ENCODE peak calls at places on chromosomes 5 and 9, in eight cellular contexts. One of them, this sample, is unnamed.

GRCh38 chr9:127869310-127870152 is 7.9 kb downstream of the AK1 start:
- DNase-seq in Caco-2: peak; percentile 88
- DNase-seq in stimulated activated CD8-positive, alpha-beta memory T cell treated with anti-CD3 and anti-CD28 coated beads, Interleukin-2, amount 100 ng/mL, for 48 hours: peak; percentile 81
- DNase-seq in left ventricle myocardium superior: peak; percentile 91
- DNase-seq in omental fat pad: peak; percentile 78
- DNase-seq in RWPE1: peak; percentile 95
- DNase-seq in endodermal cell: peak; percentile 98
- DNase-seq in nucleus accumbens: peak; percentile 39
- DNase-seq in this sample: peak; percentile 59

GRCh38 chr9:36450110-36450732 is 50.2 kb upstream of the RNF38 start:
- DNase-seq in endodermal cell: no peak
- DNase-seq in nucleus accumbens: no peak
- DNase-seq in Caco-2: peak; percentile 37
- DNase-seq in left ventricle myocardium superior: no peak
- DNase-seq in omental fat pad: no peak
- DNase-seq in stimulated activated CD8-positive, alpha-beta memory T cell treated with anti-CD3 and anti-CD28 coated beads, Interleukin-2, amount 100 ng/mL, for 48 hours: no peak
- DNase-seq in RWPE1: peak; percentile 48
- DNase-seq in this sample: peak; percentile 29

GRCh38 chr9:127161081-127161621 is 38.7 kb upstream of the ANGPTL2 start:
- DNase-seq in omental fat pad: no peak
- DNase-seq in left ventricle myocardium superior: no peak
- DNase-seq in endodermal cell: peak; percentile 35
- DNase-seq in stimulated activated CD8-positive, alpha-beta memory T cell treated with anti-CD3 and anti-CD28 coated beads, Interleukin-2, amount 100 ng/mL, for 48 hours: no peak
- DNase-seq in Caco-2: peak; percentile 23
- DNase-seq in RWPE1: no peak
- DNase-seq in nucleus accumbens: no peak
- DNase-seq in this sample: no peak

GRCh38 chr5:80884851-80885697 is 75.1 kb upstream of the RASGRF2 start:
- DNase-seq in omental fat pad: no peak
- DNase-seq in left ventricle myocardium superior: no peak
- DNase-seq in stimulated activated CD8-positive, alpha-beta memory T cell treated with anti-CD3 and anti-CD28 coated beads, Interleukin-2, amount 100 ng/mL, for 48 hours: no peak
- DNase-seq in nucleus accumbens: no peak
- DNase-seq in RWPE1: no peak
- DNase-seq in Caco-2: no peak
- DNase-seq in endodermal cell: no peak
- DNase-seq in this sample: peak; percentile 38

GRCh38 chr5:61525573-61526142 is 193.6 kb downstream of the ZSWIM6 start:
- DNase-seq in omental fat pad: no peak
- DNase-seq in nucleus accumbens: no peak
- DNase-seq in stimulated activated CD8-positive, alpha-beta memory T cell treated with anti-CD3 and anti-CD28 coated beads, Interleukin-2, amount 100 ng/mL, for 48 hours: no peak
- DNase-seq in RWPE1: peak; percentile 9
- DNase-seq in Caco-2: peak; percentile 67
- DNase-seq in endodermal cell: no peak
- DNase-seq in left ventricle myocardium superior: no peak
- DNase-seq in this sample: peak; percentile 95

GRCh38 chr9:118578467-118578866 is 790.8 kb downstream of the BRINP1 start:
- DNase-seq in stimulated activated CD8-positive, alpha-beta memory T cell treated with anti-CD3 and anti-CD28 coated beads, Interleukin-2, amount 100 ng/mL, for 48 hours: no peak
- DNase-seq in omental fat pad: no peak
- DNase-seq in endodermal cell: no peak
- DNase-seq in Caco-2: no peak
- DNase-seq in left ventricle myocardium superior: no peak
- DNase-seq in nucleus accumbens: no peak
- DNase-seq in RWPE1: peak; percentile 31
- DNase-seq in this sample: no peak

GRCh38 chr5:122323132-122323548 is 11.1 kb downstream of the SNCAIP start:
- DNase-seq in Caco-2: no peak
- DNase-seq in stimulated activated CD8-positive, alpha-beta memory T cell treated with anti-CD3 and anti-CD28 coated beads, Interleukin-2, amount 100 ng/mL, for 48 hours: no peak
- DNase-seq in omental fat pad: no peak
- DNase-seq in RWPE1: no peak
- DNase-seq in nucleus accumbens: no peak
- DNase-seq in left ventricle myocardium superior: no peak
- DNase-seq in endodermal cell: no peak
- DNase-seq in this sample: no peak

GRCh38 chr5:66454186-66455078 is 141.8 kb upstream of the MAST4 start:
- DNase-seq in nucleus accumbens: no peak
- DNase-seq in RWPE1: no peak
- DNase-seq in endodermal cell: no peak
- DNase-seq in stimulated activated CD8-positive, alpha-beta memory T cell treated with anti-CD3 and anti-CD28 coated beads, Interleukin-2, amount 100 ng/mL, for 48 hours: no peak
- DNase-seq in Caco-2: no peak
- DNase-seq in omental fat pad: no peak
- DNase-seq in left ventricle myocardium superior: no peak
- DNase-seq in this sample: no peak

GRCh38 chr9:116377179-116377790 is 223.7 kb downstream of the PAPPA start:
- DNase-seq in left ventricle myocardium superior: no peak
- DNase-seq in Caco-2: no peak
- DNase-seq in RWPE1: peak; percentile 72
- DNase-seq in nucleus accumbens: no peak
- DNase-seq in omental fat pad: no peak
- DNase-seq in stimulated activated CD8-positive, alpha-beta memory T cell treated with anti-CD3 and anti-CD28 coated beads, Interleukin-2, amount 100 ng/mL, for 48 hours: no peak
- DNase-seq in endodermal cell: no peak
- DNase-seq in this sample: no peak

GRCh38 chr9:16705121-16705604 is 165.3 kb downstream of the BNC2 start:
- DNase-seq in omental fat pad: peak; percentile 52
- DNase-seq in RWPE1: peak; percentile 53
- DNase-seq in Caco-2: no peak
- DNase-seq in nucleus accumbens: no peak
- DNase-seq in left ventricle myocardium superior: peak; percentile 81
- DNase-seq in stimulated activated CD8-positive, alpha-beta memory T cell treated with anti-CD3 and anti-CD28 coated beads, Interleukin-2, amount 100 ng/mL, for 48 hours: no peak
- DNase-seq in endodermal cell: peak; percentile 90
- DNase-seq in this sample: peak; percentile 76

GRCh38 chr9:70045452-70045851 is 1.8 kb downstream of the MAMDC2 start:
- DNase-seq in Caco-2: no peak
- DNase-seq in RWPE1: no peak
- DNase-seq in nucleus accumbens: no peak
- DNase-seq in stimulated activated CD8-positive, alpha-beta memory T cell treated with anti-CD3 and anti-CD28 coated beads, Interleukin-2, amount 100 ng/mL, for 48 hours: no peak
- DNase-seq in left ventricle myocardium superior: no peak
- DNase-seq in endodermal cell: no peak
- DNase-seq in omental fat pad: no peak
- DNase-seq in this sample: no peak

GRCh38 chr5:76782444-76782843 is 36.4 kb upstream of the F2RL1 start:
- DNase-seq in Caco-2: no peak
- DNase-seq in stimulated activated CD8-positive, alpha-beta memory T cell treated with anti-CD3 and anti-CD28 coated beads, Interleukin-2, amount 100 ng/mL, for 48 hours: no peak
- DNase-seq in nucleus accumbens: no peak
- DNase-seq in omental fat pad: no peak
- DNase-seq in endodermal cell: no peak
- DNase-seq in left ventricle myocardium superior: no peak
- DNase-seq in RWPE1: no peak
- DNase-seq in this sample: no peak

GRCh38 chr5:146026307-146027010 is 78.9 kb downstream of the PLAC8L1 start:
- DNase-seq in left ventricle myocardium superior: no peak
- DNase-seq in nucleus accumbens: no peak
- DNase-seq in omental fat pad: no peak
- DNase-seq in RWPE1: no peak
- DNase-seq in endodermal cell: peak; percentile 73
- DNase-seq in Caco-2: no peak
- DNase-seq in stimulated activated CD8-positive, alpha-beta memory T cell treated with anti-CD3 and anti-CD28 coated beads, Interleukin-2, amount 100 ng/mL, for 48 hours: no peak
- DNase-seq in this sample: no peak

GRCh38 chr5:88390007-88390385 is 121.4 kb upstream of the TMEM161B start:
- DNase-seq in RWPE1: no peak
- DNase-seq in endodermal cell: no peak
- DNase-seq in nucleus accumbens: no peak
- DNase-seq in omental fat pad: no peak
- DNase-seq in left ventricle myocardium superior: no peak
- DNase-seq in Caco-2: no peak
- DNase-seq in stimulated activated CD8-positive, alpha-beta memory T cell treated with anti-CD3 and anti-CD28 coated beads, Interleukin-2, amount 100 ng/mL, for 48 hours: no peak
- DNase-seq in this sample: no peak

GRCh38 chr5:14767942-14768837 is 103.4 kb downstream of the ANKH start:
- DNase-seq in endodermal cell: no peak
- DNase-seq in left ventricle myocardium superior: no peak
- DNase-seq in nucleus accumbens: no peak
- DNase-seq in RWPE1: no peak
- DNase-seq in omental fat pad: no peak
- DNase-seq in stimulated activated CD8-positive, alpha-beta memory T cell treated with anti-CD3 and anti-CD28 coated beads, Interleukin-2, amount 100 ng/mL, for 48 hours: no peak
- DNase-seq in Caco-2: no peak
- DNase-seq in this sample: peak; percentile 16

GRCh38 chr5:157366741-157367684 is 93.0 kb upstream of the NIPAL4 start:
- DNase-seq in omental fat pad: no peak
- DNase-seq in RWPE1: no peak
- DNase-seq in left ventricle myocardium superior: peak; percentile 33
- DNase-seq in nucleus accumbens: no peak
- DNase-seq in stimulated activated CD8-positive, alpha-beta memory T cell treated with anti-CD3 and anti-CD28 coated beads, Interleukin-2, amount 100 ng/mL, for 48 hours: no peak
- DNase-seq in endodermal cell: peak; percentile 82
- DNase-seq in Caco-2: no peak
- DNase-seq in this sample: peak; percentile 46

GRCh38 chr9:1042466-1042865 is 7.7 kb upstream of the DMRT2 start:
- DNase-seq in endodermal cell: peak; percentile 63
- DNase-seq in nucleus accumbens: no peak
- DNase-seq in RWPE1: no peak
- DNase-seq in omental fat pad: no peak
- DNase-seq in stimulated activated CD8-positive, alpha-beta memory T cell treated with anti-CD3 and anti-CD28 coated beads, Interleukin-2, amount 100 ng/mL, for 48 hours: no peak
- DNase-seq in left ventricle myocardium superior: peak; percentile 40
- DNase-seq in Caco-2: no peak
- DNase-seq in this sample: no peak

GRCh38 chr9:130423272-130423671 is 21.5 kb upstream of the ASS1 start:
- DNase-seq in RWPE1: no peak
- DNase-seq in Caco-2: no peak
- DNase-seq in omental fat pad: no peak
- DNase-seq in left ventricle myocardium superior: peak; percentile 89
- DNase-seq in stimulated activated CD8-positive, alpha-beta memory T cell treated with anti-CD3 and anti-CD28 coated beads, Interleukin-2, amount 100 ng/mL, for 48 hours: no peak
- DNase-seq in nucleus accumbens: no peak
- DNase-seq in endodermal cell: no peak
- DNase-seq in this sample: no peak

GRCh38 chr9:36924071-36924470 is 110.0 kb downstream of the PAX5 start:
- DNase-seq in Caco-2: no peak
- DNase-seq in left ventricle myocardium superior: no peak
- DNase-seq in nucleus accumbens: no peak
- DNase-seq in endodermal cell: peak; percentile 53
- DNase-seq in omental fat pad: no peak
- DNase-seq in stimulated activated CD8-positive, alpha-beta memory T cell treated with anti-CD3 and anti-CD28 coated beads, Interleukin-2, amount 100 ng/mL, for 48 hours: no peak
- DNase-seq in RWPE1: peak; percentile 96
- DNase-seq in this sample: peak; percentile 8

GRCh38 chr5:73201547-73202513 is 28.8 kb downstream of the TMEM174 start:
- DNase-seq in stimulated activated CD8-positive, alpha-beta memory T cell treated with anti-CD3 and anti-CD28 coated beads, Interleukin-2, amount 100 ng/mL, for 48 hours: peak; percentile 55
- DNase-seq in omental fat pad: peak; percentile 27
- DNase-seq in left ventricle myocardium superior: peak; percentile 73
- DNase-seq in endodermal cell: peak; percentile 100
- DNase-seq in nucleus accumbens: peak; percentile 26
- DNase-seq in RWPE1: peak; percentile 94
- DNase-seq in Caco-2: peak; percentile 87
- DNase-seq in this sample: peak; percentile 55

GRCh38 chr5:81601912-81602311 is 149.0 kb downstream of the SSBP2 start:
- DNase-seq in stimulated activated CD8-positive, alpha-beta memory T cell treated with anti-CD3 and anti-CD28 coated beads, Interleukin-2, amount 100 ng/mL, for 48 hours: no peak
- DNase-seq in Caco-2: no peak
- DNase-seq in omental fat pad: no peak
- DNase-seq in RWPE1: no peak
- DNase-seq in endodermal cell: no peak
- DNase-seq in left ventricle myocardium superior: no peak
- DNase-seq in nucleus accumbens: no peak
- DNase-seq in this sample: no peak

GRCh38 chr9:136531904-136532798 is 13.7 kb downstream of the NOTCH1 start:
- DNase-seq in omental fat pad: no peak
- DNase-seq in stimulated activated CD8-positive, alpha-beta memory T cell treated with anti-CD3 and anti-CD28 coated beads, Interleukin-2, amount 100 ng/mL, for 48 hours: no peak
- DNase-seq in Caco-2: no peak
- DNase-seq in left ventricle myocardium superior: no peak
- DNase-seq in RWPE1: no peak
- DNase-seq in endodermal cell: no peak
- DNase-seq in nucleus accumbens: no peak
- DNase-seq in this sample: no peak

GRCh38 chr9:91138760-91139159 is 223.0 kb downstream of the AUH start:
- DNase-seq in stimulated activated CD8-positive, alpha-beta memory T cell treated with anti-CD3 and anti-CD28 coated beads, Interleukin-2, amount 100 ng/mL, for 48 hours: no peak
- DNase-seq in Caco-2: no peak
- DNase-seq in RWPE1: peak; percentile 62
- DNase-seq in nucleus accumbens: no peak
- DNase-seq in left ventricle myocardium superior: no peak
- DNase-seq in endodermal cell: no peak
- DNase-seq in omental fat pad: no peak
- DNase-seq in this sample: no peak

GRCh38 chr5:60457256-60457655 is 242.7 kb downstream of the DEPDC1B start:
- DNase-seq in nucleus accumbens: no peak
- DNase-seq in stimulated activated CD8-positive, alpha-beta memory T cell treated with anti-CD3 and anti-CD28 coated beads, Interleukin-2, amount 100 ng/mL, for 48 hours: no peak
- DNase-seq in omental fat pad: no peak
- DNase-seq in Caco-2: no peak
- DNase-seq in endodermal cell: no peak
- DNase-seq in left ventricle myocardium superior: no peak
- DNase-seq in RWPE1: no peak
- DNase-seq in this sample: no peak

GRCh38 chr5:23977996-23978395 is 470.6 kb downstream of the PRDM9 start:
- DNase-seq in stimulated activated CD8-positive, alpha-beta memory T cell treated with anti-CD3 and anti-CD28 coated beads, Interleukin-2, amount 100 ng/mL, for 48 hours: peak; percentile 3
- DNase-seq in omental fat pad: no peak
- DNase-seq in Caco-2: no peak
- DNase-seq in nucleus accumbens: no peak
- DNase-seq in RWPE1: no peak
- DNase-seq in left ventricle myocardium superior: no peak
- DNase-seq in endodermal cell: peak; percentile 95
- DNase-seq in this sample: no peak

GRCh38 chr9:20558609-20559016 is 63.7 kb downstream of the MLLT3 start:
- DNase-seq in endodermal cell: no peak
- DNase-seq in omental fat pad: no peak
- DNase-seq in RWPE1: peak; percentile 79
- DNase-seq in Caco-2: no peak
- DNase-seq in nucleus accumbens: no peak
- DNase-seq in stimulated activated CD8-positive, alpha-beta memory T cell treated with anti-CD3 and anti-CD28 coated beads, Interleukin-2, amount 100 ng/mL, for 48 hours: peak; percentile 7
- DNase-seq in left ventricle myocardium superior: no peak
- DNase-seq in this sample: peak; percentile 50

GRCh38 chr9:98906273-98907040 is 37.2 kb upstream of the COL15A1 start:
- DNase-seq in omental fat pad: no peak
- DNase-seq in endodermal cell: peak; percentile 29
- DNase-seq in Caco-2: no peak
- DNase-seq in RWPE1: no peak
- DNase-seq in left ventricle myocardium superior: peak; percentile 76
- DNase-seq in nucleus accumbens: no peak
- DNase-seq in stimulated activated CD8-positive, alpha-beta memory T cell treated with anti-CD3 and anti-CD28 coated beads, Interleukin-2, amount 100 ng/mL, for 48 hours: no peak
- DNase-seq in this sample: no peak

GRCh38 chr9:93117924-93118862 is 15.9 kb downstream of the NINJ1 start:
- DNase-seq in nucleus accumbens: no peak
- DNase-seq in omental fat pad: peak; percentile 18
- DNase-seq in endodermal cell: peak; percentile 29
- DNase-seq in Caco-2: peak; percentile 14
- DNase-seq in RWPE1: no peak
- DNase-seq in left ventricle myocardium superior: peak; percentile 18
- DNase-seq in stimulated activated CD8-positive, alpha-beta memory T cell treated with anti-CD3 and anti-CD28 coated beads, Interleukin-2, amount 100 ng/mL, for 48 hours: no peak
- DNase-seq in this sample: no peak

GRCh38 chr5:98214240-98215051 is 559.0 kb upstream of the RGMB start:
- DNase-seq in stimulated activated CD8-positive, alpha-beta memory T cell treated with anti-CD3 and anti-CD28 coated beads, Interleukin-2, amount 100 ng/mL, for 48 hours: no peak
- DNase-seq in RWPE1: no peak
- DNase-seq in nucleus accumbens: no peak
- DNase-seq in Caco-2: no peak
- DNase-seq in endodermal cell: no peak
- DNase-seq in omental fat pad: no peak
- DNase-seq in left ventricle myocardium superior: peak; percentile 30
- DNase-seq in this sample: no peak

GRCh38 chr5:134509308-134510040 is 16.0 kb upstream of the JADE2 start:
- DNase-seq in Caco-2: no peak
- DNase-seq in left ventricle myocardium superior: no peak
- DNase-seq in RWPE1: no peak
- DNase-seq in nucleus accumbens: no peak
- DNase-seq in stimulated activated CD8-positive, alpha-beta memory T cell treated with anti-CD3 and anti-CD28 coated beads, Interleukin-2, amount 100 ng/mL, for 48 hours: no peak
- DNase-seq in endodermal cell: no peak
- DNase-seq in omental fat pad: no peak
- DNase-seq in this sample: peak; percentile 32

GRCh38 chr5:60583598-60583997 is 116.4 kb downstream of the DEPDC1B start:
- DNase-seq in omental fat pad: no peak
- DNase-seq in endodermal cell: no peak
- DNase-seq in stimulated activated CD8-positive, alpha-beta memory T cell treated with anti-CD3 and anti-CD28 coated beads, Interleukin-2, amount 100 ng/mL, for 48 hours: no peak
- DNase-seq in nucleus accumbens: no peak
- DNase-seq in Caco-2: no peak
- DNase-seq in RWPE1: no peak
- DNase-seq in left ventricle myocardium superior: no peak
- DNase-seq in this sample: no peak